ENCODE peak calls at places on chromosomes 4 and X, in six cellular contexts. One of them, this sample, is unnamed. For H3K36me3, the result is how much of the 10 kb centered on the place peaks cover.

GRCh38 chr4:139599076-139599475 is 43.1 kb upstream of the SETD7 start:
- DNase-seq in PC-3: peak
- DNase-seq in brain microvascular endothelial cell: no peak
- DNase-seq in cardiac muscle cell: no peak
- DNase-seq in SK-N-SH: no peak
- DNase-seq in tibial artery: no peak
- DNase-seq in this sample: no peak

GRCh38 chrX:110853610-110854009 is 58.0 kb upstream of the CHRDL1 start:
- DNase-seq in PC-3: peak
- DNase-seq in brain microvascular endothelial cell: no peak
- DNase-seq in cardiac muscle cell: peak
- DNase-seq in SK-N-SH: peak
- DNase-seq in tibial artery: no peak
- DNase-seq in this sample: no peak

GRCh38 chr4:77433102-77433733 is 172.4 kb upstream of the CXCL13 start:
- DNase-seq in PC-3: peak
- DNase-seq in brain microvascular endothelial cell: peak
- DNase-seq in cardiac muscle cell: peak
- DNase-seq in SK-N-SH: peak
- DNase-seq in tibial artery: no peak
- DNase-seq in this sample: peak

GRCh38 chrX:123481908-123482873 is 250.7 kb downstream of the THOC2 start:
- DNase-seq in PC-3: no peak
- DNase-seq in brain microvascular endothelial cell: no peak
- DNase-seq in cardiac muscle cell: peak
- DNase-seq in SK-N-SH: no peak
- DNase-seq in tibial artery: no peak
- DNase-seq in this sample: no peak

GRCh38 chr4:184648220-184649025 is 824 bp downstream of the CASP3 start:
- DNase-seq in PC-3: peak
- DNase-seq in brain microvascular endothelial cell: no peak
- DNase-seq in cardiac muscle cell: peak
- DNase-seq in SK-N-SH: peak
- DNase-seq in tibial artery: peak
- DNase-seq in this sample: peak

GRCh38 chrX:119685225-119686066 is 7.5 kb downstream of the SEPTIN6 start:
- DNase-seq in PC-3: no peak
- DNase-seq in brain microvascular endothelial cell: no peak
- DNase-seq in cardiac muscle cell: no peak
- DNase-seq in SK-N-SH: no peak
- DNase-seq in tibial artery: no peak
- DNase-seq in this sample: peak

GRCh38 chrX:47664737-47665136 is 5.8 kb upstream of the UXT start:
- DNase-seq in PC-3: no peak
- DNase-seq in brain microvascular endothelial cell: peak
- DNase-seq in cardiac muscle cell: no peak
- DNase-seq in SK-N-SH: no peak
- DNase-seq in tibial artery: no peak
- DNase-seq in this sample: no peak

GRCh38 chrX:78024349-78025108 is 55.1 kb upstream of the PGAM4 start:
- DNase-seq in PC-3: peak
- DNase-seq in brain microvascular endothelial cell: no peak
- DNase-seq in cardiac muscle cell: no peak
- DNase-seq in SK-N-SH: peak
- DNase-seq in tibial artery: no peak
- DNase-seq in this sample: no peak

GRCh38 chr4:55561884-55562283 is 15.2 kb upstream of the CLOCK start:
- DNase-seq in PC-3: no peak
- DNase-seq in brain microvascular endothelial cell: no peak
- DNase-seq in cardiac muscle cell: no peak
- DNase-seq in SK-N-SH: no peak
- DNase-seq in tibial artery: no peak
- DNase-seq in this sample: peak

GRCh38 chrX:111244238-111244750 is 26.0 kb downstream of the CAPN6 start:
- DNase-seq in PC-3: peak
- DNase-seq in brain microvascular endothelial cell: peak
- DNase-seq in cardiac muscle cell: peak
- DNase-seq in SK-N-SH: peak
- DNase-seq in tibial artery: no peak
- DNase-seq in this sample: no peak

GRCh38 chr4:150573534-150573933 is 8.4 kb upstream of the MAB21L2 start:
- DNase-seq in PC-3: peak
- DNase-seq in brain microvascular endothelial cell: no peak
- DNase-seq in cardiac muscle cell: no peak
- DNase-seq in SK-N-SH: no peak
- DNase-seq in tibial artery: no peak
- DNase-seq in this sample: no peak

GRCh38 chrX:126552313-126553022 is at the start of gene DCAF12L1:
- DNase-seq in PC-3: no peak
- DNase-seq in brain microvascular endothelial cell: no peak
- DNase-seq in cardiac muscle cell: peak
- DNase-seq in SK-N-SH: no peak
- DNase-seq in tibial artery: no peak
- DNase-seq in this sample: peak

GRCh38 chr4:147049940-147050852 is 104.5 kb upstream of the TTC29 start:
- DNase-seq in PC-3: peak
- DNase-seq in brain microvascular endothelial cell: peak
- DNase-seq in cardiac muscle cell: peak
- DNase-seq in SK-N-SH: no peak
- DNase-seq in tibial artery: no peak
- DNase-seq in this sample: no peak

GRCh38 chrX:53831662-53832635 is 145.4 kb upstream of the HUWE1 start:
- DNase-seq in PC-3: peak
- DNase-seq in brain microvascular endothelial cell: peak
- DNase-seq in cardiac muscle cell: peak
- DNase-seq in SK-N-SH: peak
- DNase-seq in tibial artery: no peak
- DNase-seq in this sample: peak

GRCh38 chr4:83196936-83197335 is 82.4 kb upstream of the PLAC8 start:
- DNase-seq in PC-3: no peak
- DNase-seq in brain microvascular endothelial cell: no peak
- DNase-seq in cardiac muscle cell: no peak
- DNase-seq in SK-N-SH: no peak
- DNase-seq in tibial artery: no peak
- DNase-seq in this sample: no peak

GRCh38 chr4:177671387-177671786 is 229.2 kb upstream of the AGA start:
- DNase-seq in PC-3: no peak
- DNase-seq in brain microvascular endothelial cell: no peak
- DNase-seq in cardiac muscle cell: no peak
- DNase-seq in SK-N-SH: no peak
- DNase-seq in tibial artery: no peak
- DNase-seq in this sample: no peak

GRCh38 chrX:150365051-150365952 is 2.2 kb downstream of the MAMLD1 start:
- DNase-seq in PC-3: peak
- DNase-seq in brain microvascular endothelial cell: peak
- DNase-seq in cardiac muscle cell: peak
- DNase-seq in SK-N-SH: peak
- DNase-seq in tibial artery: peak
- DNase-seq in this sample: no peak

GRCh38 chrX:13377537-13377936 is 57.7 kb upstream of the ATXN3L start:
- DNase-seq in PC-3: no peak
- DNase-seq in brain microvascular endothelial cell: peak
- DNase-seq in cardiac muscle cell: no peak
- DNase-seq in SK-N-SH: peak
- DNase-seq in tibial artery: no peak
- DNase-seq in this sample: no peak

GRCh38 chr4:154714339-154715040 is 29.3 kb upstream of the LRAT start:
- DNase-seq in PC-3: peak
- DNase-seq in brain microvascular endothelial cell: no peak
- DNase-seq in cardiac muscle cell: peak
- DNase-seq in SK-N-SH: no peak
- DNase-seq in tibial artery: no peak
- DNase-seq in this sample: no peak

GRCh38 chrX:103211012-103211715 is 3.7 kb upstream of the BEX4 start:
- DNase-seq in PC-3: peak
- DNase-seq in brain microvascular endothelial cell: peak
- DNase-seq in cardiac muscle cell: peak
- DNase-seq in SK-N-SH: peak
- DNase-seq in tibial artery: no peak
- DNase-seq in this sample: no peak

GRCh38 chr4:3045500-3045850 is 28.9 kb downstream of the HTT-AS start:
- DNase-seq in PC-3: no peak
- DNase-seq in brain microvascular endothelial cell: peak
- DNase-seq in cardiac muscle cell: no peak
- DNase-seq in SK-N-SH: no peak
- DNase-seq in tibial artery: peak
- DNase-seq in this sample: peak

GRCh38 chr4:23305026-23305425 is 584.8 kb downstream of the PPARGC1A start:
- DNase-seq in PC-3: peak
- DNase-seq in brain microvascular endothelial cell: no peak
- DNase-seq in cardiac muscle cell: no peak
- DNase-seq in SK-N-SH: no peak
- DNase-seq in tibial artery: no peak
- DNase-seq in this sample: no peak

GRCh38 chr4:5019274-5019673 is at the start of gene CYTL1:
- DNase-seq in PC-3: no peak
- DNase-seq in brain microvascular endothelial cell: no peak
- DNase-seq in cardiac muscle cell: peak
- DNase-seq in SK-N-SH: peak
- DNase-seq in tibial artery: no peak
- DNase-seq in this sample: no peak
- H3K4me3 ChIP-seq in PC-3: no peak
- H3K4me3 ChIP-seq in brain microvascular endothelial cell: peak
- H3K4me3 ChIP-seq in cardiac muscle cell: no peak
- H3K4me3 ChIP-seq in SK-N-SH: peak
- H3K4me3 ChIP-seq in tibial artery: peak
- H3K4me3 ChIP-seq in this sample: no peak

GRCh38 chrX:109393859-109394258 is 88.0 kb downstream of the GUCY2F start:
- DNase-seq in PC-3: peak
- DNase-seq in brain microvascular endothelial cell: no peak
- DNase-seq in cardiac muscle cell: no peak
- DNase-seq in SK-N-SH: no peak
- DNase-seq in tibial artery: no peak
- DNase-seq in this sample: no peak
- TF ChIP-seq CTCF in PC-3: peak
- TF ChIP-seq CTCF in brain microvascular endothelial cell: peak
- TF ChIP-seq CTCF in cardiac muscle cell: peak
- TF ChIP-seq CTCF in SK-N-SH: no peak
- TF ChIP-seq CTCF in tibial artery: no peak
- TF ChIP-seq CTCF in this sample: peak

GRCh38 chr4:957231-957580 is 16.2 kb downstream of the DGKQ start:
- DNase-seq in PC-3: no peak
- DNase-seq in brain microvascular endothelial cell: no peak
- DNase-seq in cardiac muscle cell: no peak
- DNase-seq in SK-N-SH: peak
- DNase-seq in tibial artery: peak
- DNase-seq in this sample: no peak

GRCh38 chr4:956531-957230 is 16.7 kb downstream of the DGKQ start:
- DNase-seq in PC-3: no peak
- DNase-seq in brain microvascular endothelial cell: no peak
- DNase-seq in cardiac muscle cell: no peak
- DNase-seq in SK-N-SH: no peak
- DNase-seq in tibial artery: no peak
- DNase-seq in this sample: no peak

GRCh38 chr4:955161-955921 is 18.0 kb downstream of the DGKQ start:
- DNase-seq in PC-3: no peak
- DNase-seq in brain microvascular endothelial cell: no peak
- DNase-seq in cardiac muscle cell: no peak
- DNase-seq in SK-N-SH: peak
- DNase-seq in tibial artery: peak
- DNase-seq in this sample: no peak

GRCh38 chr4:954211-955020 is 19.0 kb downstream of the DGKQ start:
- DNase-seq in PC-3: no peak
- DNase-seq in brain microvascular endothelial cell: no peak
- DNase-seq in cardiac muscle cell: no peak
- DNase-seq in SK-N-SH: no peak
- DNase-seq in tibial artery: peak
- DNase-seq in this sample: no peak

GRCh38 chr4:955931-956381 is 17.4 kb downstream of the DGKQ start:
- DNase-seq in PC-3: no peak
- DNase-seq in brain microvascular endothelial cell: no peak
- DNase-seq in cardiac muscle cell: no peak
- DNase-seq in SK-N-SH: peak
- DNase-seq in tibial artery: peak
- DNase-seq in this sample: no peak
- H3K36me3 ChIP-seq in PC-3: under half
- H3K36me3 ChIP-seq in brain microvascular endothelial cell: under half
- H3K36me3 ChIP-seq in cardiac muscle cell: under half
- H3K36me3 ChIP-seq in SK-N-SH: under half
- H3K36me3 ChIP-seq in tibial artery: half or more
- H3K36me3 ChIP-seq in this sample: under half

DNA sequence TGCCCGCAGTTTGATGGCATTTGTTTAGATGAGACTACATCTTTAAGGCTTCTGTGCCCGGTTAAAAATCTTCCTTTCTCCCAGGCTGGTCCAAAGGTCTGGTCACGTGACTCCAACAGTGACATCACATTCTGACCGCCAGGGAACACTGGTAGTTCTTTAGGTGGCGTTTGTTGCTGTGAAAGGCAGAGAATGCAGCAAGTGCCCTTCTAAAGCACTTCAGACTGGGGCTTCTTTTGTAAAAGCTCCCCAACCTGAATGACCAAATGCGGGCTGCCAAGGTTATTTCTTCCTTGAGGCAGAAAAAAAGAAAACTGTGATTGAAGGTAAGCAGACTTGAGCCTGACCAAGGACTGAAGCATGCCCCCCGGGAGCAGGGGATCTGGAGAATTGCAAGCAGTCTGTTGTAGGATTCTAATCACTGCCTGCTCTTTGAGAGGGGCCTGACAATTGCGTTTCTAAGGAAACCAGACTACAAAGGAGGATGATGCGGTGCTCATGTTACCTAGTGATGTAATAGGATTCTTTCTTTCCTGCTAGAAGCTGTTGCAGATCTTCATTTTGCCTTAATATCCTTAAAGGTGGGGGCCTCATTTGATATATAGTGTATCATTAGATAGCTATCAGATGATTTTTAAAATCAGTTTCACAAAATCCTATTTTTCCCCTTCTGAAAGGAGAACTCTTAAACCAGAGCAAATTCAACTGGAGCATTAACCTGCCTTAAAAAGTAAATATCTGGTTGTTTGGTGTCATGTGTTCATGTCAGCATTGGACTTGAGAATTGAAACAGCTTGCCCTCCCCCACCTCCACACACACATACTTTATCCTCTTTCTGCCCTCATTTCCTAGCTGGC is 133.1 kb downstream of the AKAP4 start:
- DNase-seq in PC-3: no peak
- DNase-seq in brain microvascular endothelial cell: peak
- DNase-seq in cardiac muscle cell: peak
- DNase-seq in SK-N-SH: peak
- DNase-seq in tibial artery: no peak
- DNase-seq in this sample: no peak
- H3K4me3 ChIP-seq in PC-3: no peak
- H3K4me3 ChIP-seq in brain microvascular endothelial cell: peak
- H3K4me3 ChIP-seq in cardiac muscle cell: peak
- H3K4me3 ChIP-seq in SK-N-SH: peak
- H3K4me3 ChIP-seq in tibial artery: no peak
- H3K4me3 ChIP-seq in this sample: no peak

This sample was measured in GM06990.